ENCODE peak calls at places on chromosome 16, in eight cellular contexts. D, G, A, X, T, V, I and R are unnamed samples.

GRCh38 chr16:76856112-76856511 is 334.9 kb upstream of the MON1B start:
- DNase-seq in G (no peak), V (no peak), D (no peak), A (no peak), X (no peak), I (no peak), T (no peak), R (no peak)

GRCh38 chr16:67431077-67431804 is at the start of gene HSD11B2:
- DNase-seq in I (no peak), D (peak), V (peak), T (no peak), A (no peak), X (peak), G (peak), R (peak)

GRCh38 chr16:84829168-84829965 is 9.6 kb downstream of the CRISPLD2 start:
- DNase-seq in D (no peak), G (no peak), X (no peak), T (no peak), A (no peak), I (no peak), V (no peak), R (peak)

GRCh38 chr16:30533748-30534367 is 800 bp downstream of the ZNF747 start:
- DNase-seq in A (no peak), D (peak), X (no peak), I (no peak), V (no peak), T (no peak), G (no peak), R (no peak)

GRCh38 chr16:1561836-1562235 is 28.4 kb downstream of the TMEM204 start:
- DNase-seq in V (no peak), X (no peak), T (no peak), I (no peak), A (no peak), G (no peak), D (no peak), R (no peak)

GRCh38 chr16:48433116-48433848 is 48.1 kb upstream of the SIAH1 start:
- DNase-seq in T (peak), D (no peak), X (no peak), G (no peak), A (no peak), V (no peak), I (no peak), R (no peak)

GRCh38 chr16:7998789-7999453 is 591.4 kb downstream of the TMEM114 start:
- DNase-seq in I (no peak), T (no peak), A (no peak), V (no peak), G (no peak), X (no peak), D (no peak), R (no peak)

GRCh38 chr16:3643095-3643730 is 11.3 kb upstream of the DNASE1 start:
- DNase-seq in G (no peak), V (no peak), A (no peak), T (no peak), I (no peak), X (peak), D (no peak), R (no peak)

GRCh38 chr16:68374961-68375660 is 64.3 kb downstream of the PRMT7 start:
- DNase-seq in D (no peak), G (no peak), T (no peak), V (no peak), X (no peak), A (no peak), I (no peak), R (no peak)

GRCh38 chr16:80938035-80938927 is 68.4 kb downstream of the CMC2 start:
- DNase-seq in G (no peak), A (no peak), X (no peak), I (no peak), V (no peak), T (no peak), D (no peak), R (peak)

GRCh38 chr16:5928476-5929055 is 831.0 kb upstream of the EEF2KMT start:
- DNase-seq in G (no peak), A (no peak), I (no peak), V (no peak), D (no peak), X (no peak), T (no peak), R (no peak)

GRCh38 chr16:4361944-4362311 is 9.7 kb upstream of the VASN start:
- DNase-seq in G (no peak), I (no peak), T (no peak), D (no peak), V (no peak), A (no peak), X (no peak), R (no peak)